ENCODE peak calls at places on chromosomes 3 and 15, in seven cellular contexts. One of them, this sample, is unnamed.
A peak's percentile ranks its signal among the peaks of the same experiment; 100 is the strongest.

GRCh38 chr3:10224794-10225660 is 23.2 kb upstream of the TATDN2 start:
- DNase-seq in globus pallidus: peak; percentile 86
- DNase-seq in stimulated activated CD8-positive, alpha-beta memory T cell treated with anti-CD3 and anti-CD28 coated beads, Interleukin-4, amount 100 ng/mL, for 4 hours: peak; percentile 28
- DNase-seq in fibroblast of mammary gland: peak; percentile 75
- DNase-seq in head of caudate nucleus: peak; percentile 83
- DNase-seq in activated CD8-positive, alpha-beta memory T cell treated with anti-CD3 and anti-CD28 coated beads for 1 hour: no peak
- DNase-seq in ACHN: peak; percentile 72
- DNase-seq in this sample: peak; percentile 66

GRCh38 chr3:123732447-123732846 is 147.6 kb upstream of the HACD2 start:
- DNase-seq in globus pallidus: no peak
- DNase-seq in stimulated activated CD8-positive, alpha-beta memory T cell treated with anti-CD3 and anti-CD28 coated beads, Interleukin-4, amount 100 ng/mL, for 4 hours: no peak
- DNase-seq in fibroblast of mammary gland: peak; percentile 90
- DNase-seq in head of caudate nucleus: no peak
- DNase-seq in activated CD8-positive, alpha-beta memory T cell treated with anti-CD3 and anti-CD28 coated beads for 1 hour: no peak
- DNase-seq in ACHN: peak; percentile 58
- DNase-seq in this sample: peak; percentile 97

GRCh38 chr3:128076783-128077624 is 24.8 kb downstream of the SEC61A1 start:
- DNase-seq in globus pallidus: no peak
- DNase-seq in stimulated activated CD8-positive, alpha-beta memory T cell treated with anti-CD3 and anti-CD28 coated beads, Interleukin-4, amount 100 ng/mL, for 4 hours: no peak
- DNase-seq in fibroblast of mammary gland: no peak
- DNase-seq in head of caudate nucleus: peak; percentile 69
- DNase-seq in activated CD8-positive, alpha-beta memory T cell treated with anti-CD3 and anti-CD28 coated beads for 1 hour: no peak
- DNase-seq in ACHN: no peak
- DNase-seq in this sample: no peak

GRCh38 chr3:29281265-29282228 is 676 bp downstream of the RBMS3 start:
- DNase-seq in globus pallidus: no peak
- DNase-seq in stimulated activated CD8-positive, alpha-beta memory T cell treated with anti-CD3 and anti-CD28 coated beads, Interleukin-4, amount 100 ng/mL, for 4 hours: no peak
- DNase-seq in fibroblast of mammary gland: peak; percentile 65
- DNase-seq in head of caudate nucleus: no peak
- DNase-seq in activated CD8-positive, alpha-beta memory T cell treated with anti-CD3 and anti-CD28 coated beads for 1 hour: no peak
- DNase-seq in ACHN: peak; percentile 56
- DNase-seq in this sample: peak; percentile 59

GRCh38 chr15:99324082-99324620 is 72.9 kb downstream of the LRRC28 start:
- DNase-seq in globus pallidus: no peak
- DNase-seq in stimulated activated CD8-positive, alpha-beta memory T cell treated with anti-CD3 and anti-CD28 coated beads, Interleukin-4, amount 100 ng/mL, for 4 hours: no peak
- DNase-seq in fibroblast of mammary gland: peak; percentile 89
- DNase-seq in head of caudate nucleus: no peak
- DNase-seq in activated CD8-positive, alpha-beta memory T cell treated with anti-CD3 and anti-CD28 coated beads for 1 hour: no peak
- DNase-seq in ACHN: peak; percentile 70
- DNase-seq in this sample: peak; percentile 83

GRCh38 chr3:185754920-185755319 is 69.9 kb downstream of the IGF2BP2 start:
- DNase-seq in globus pallidus: no peak
- DNase-seq in stimulated activated CD8-positive, alpha-beta memory T cell treated with anti-CD3 and anti-CD28 coated beads, Interleukin-4, amount 100 ng/mL, for 4 hours: no peak
- DNase-seq in fibroblast of mammary gland: no peak
- DNase-seq in head of caudate nucleus: no peak
- DNase-seq in activated CD8-positive, alpha-beta memory T cell treated with anti-CD3 and anti-CD28 coated beads for 1 hour: no peak
- DNase-seq in ACHN: no peak
- DNase-seq in this sample: no peak

GRCh38 chr3:143763568-143764162 is 84.6 kb downstream of the SLC9A9 start:
- DNase-seq in globus pallidus: no peak
- DNase-seq in stimulated activated CD8-positive, alpha-beta memory T cell treated with anti-CD3 and anti-CD28 coated beads, Interleukin-4, amount 100 ng/mL, for 4 hours: no peak
- DNase-seq in fibroblast of mammary gland: peak; percentile 63
- DNase-seq in head of caudate nucleus: no peak
- DNase-seq in activated CD8-positive, alpha-beta memory T cell treated with anti-CD3 and anti-CD28 coated beads for 1 hour: no peak
- DNase-seq in ACHN: peak; percentile 4
- DNase-seq in this sample: peak; percentile 13

GRCh38 chr3:170027691-170028102 is 10.1 kb upstream of the GPR160 start:
- DNase-seq in globus pallidus: no peak
- DNase-seq in stimulated activated CD8-positive, alpha-beta memory T cell treated with anti-CD3 and anti-CD28 coated beads, Interleukin-4, amount 100 ng/mL, for 4 hours: no peak
- DNase-seq in fibroblast of mammary gland: no peak
- DNase-seq in head of caudate nucleus: no peak
- DNase-seq in activated CD8-positive, alpha-beta memory T cell treated with anti-CD3 and anti-CD28 coated beads for 1 hour: no peak
- DNase-seq in ACHN: no peak
- DNase-seq in this sample: no peak

GRCh38 chr15:51289290-51289689 is 49.1 kb downstream of the CYP19A1 start:
- DNase-seq in globus pallidus: no peak
- DNase-seq in stimulated activated CD8-positive, alpha-beta memory T cell treated with anti-CD3 and anti-CD28 coated beads, Interleukin-4, amount 100 ng/mL, for 4 hours: no peak
- DNase-seq in fibroblast of mammary gland: no peak
- DNase-seq in head of caudate nucleus: no peak
- DNase-seq in activated CD8-positive, alpha-beta memory T cell treated with anti-CD3 and anti-CD28 coated beads for 1 hour: no peak
- DNase-seq in ACHN: no peak
- DNase-seq in this sample: no peak

GRCh38 chr3:39144095-39144747 is 9.2 kb downstream of the CSRNP1 start:
- DNase-seq in globus pallidus: no peak
- DNase-seq in stimulated activated CD8-positive, alpha-beta memory T cell treated with anti-CD3 and anti-CD28 coated beads, Interleukin-4, amount 100 ng/mL, for 4 hours: no peak
- DNase-seq in fibroblast of mammary gland: no peak
- DNase-seq in head of caudate nucleus: no peak
- DNase-seq in activated CD8-positive, alpha-beta memory T cell treated with anti-CD3 and anti-CD28 coated beads for 1 hour: no peak
- DNase-seq in ACHN: no peak
- DNase-seq in this sample: no peak

GRCh38 chr3:184599143-184599542 is 37.6 kb downstream of the EPHB3 start:
- DNase-seq in globus pallidus: no peak
- DNase-seq in stimulated activated CD8-positive, alpha-beta memory T cell treated with anti-CD3 and anti-CD28 coated beads, Interleukin-4, amount 100 ng/mL, for 4 hours: no peak
- DNase-seq in fibroblast of mammary gland: no peak
- DNase-seq in head of caudate nucleus: no peak
- DNase-seq in activated CD8-positive, alpha-beta memory T cell treated with anti-CD3 and anti-CD28 coated beads for 1 hour: no peak
- DNase-seq in ACHN: no peak
- DNase-seq in this sample: no peak

GRCh38 chr3:61736506-61736905 is 175.1 kb downstream of the PTPRG start:
- DNase-seq in globus pallidus: no peak
- DNase-seq in stimulated activated CD8-positive, alpha-beta memory T cell treated with anti-CD3 and anti-CD28 coated beads, Interleukin-4, amount 100 ng/mL, for 4 hours: no peak
- DNase-seq in fibroblast of mammary gland: peak; percentile 15
- DNase-seq in head of caudate nucleus: no peak
- DNase-seq in activated CD8-positive, alpha-beta memory T cell treated with anti-CD3 and anti-CD28 coated beads for 1 hour: no peak
- DNase-seq in ACHN: no peak
- DNase-seq in this sample: peak; percentile 7

GRCh38 chr3:146746190-146746589 is 141.0 kb upstream of the PLSCR5 start:
- DNase-seq in globus pallidus: no peak
- DNase-seq in stimulated activated CD8-positive, alpha-beta memory T cell treated with anti-CD3 and anti-CD28 coated beads, Interleukin-4, amount 100 ng/mL, for 4 hours: no peak
- DNase-seq in fibroblast of mammary gland: peak; percentile 55
- DNase-seq in head of caudate nucleus: no peak
- DNase-seq in activated CD8-positive, alpha-beta memory T cell treated with anti-CD3 and anti-CD28 coated beads for 1 hour: no peak
- DNase-seq in ACHN: no peak
- DNase-seq in this sample: peak; percentile 23

GRCh38 chr15:31523027-31523654 is 196.5 kb downstream of the KLF13 start:
- DNase-seq in globus pallidus: no peak
- DNase-seq in stimulated activated CD8-positive, alpha-beta memory T cell treated with anti-CD3 and anti-CD28 coated beads, Interleukin-4, amount 100 ng/mL, for 4 hours: no peak
- DNase-seq in fibroblast of mammary gland: no peak
- DNase-seq in head of caudate nucleus: no peak
- DNase-seq in activated CD8-positive, alpha-beta memory T cell treated with anti-CD3 and anti-CD28 coated beads for 1 hour: no peak
- DNase-seq in ACHN: no peak
- DNase-seq in this sample: no peak

GRCh38 chr15:38460543-38460942 is 6.6 kb downstream of the FAM98B start:
- DNase-seq in globus pallidus: no peak
- DNase-seq in stimulated activated CD8-positive, alpha-beta memory T cell treated with anti-CD3 and anti-CD28 coated beads, Interleukin-4, amount 100 ng/mL, for 4 hours: no peak
- DNase-seq in fibroblast of mammary gland: no peak
- DNase-seq in head of caudate nucleus: no peak
- DNase-seq in activated CD8-positive, alpha-beta memory T cell treated with anti-CD3 and anti-CD28 coated beads for 1 hour: no peak
- DNase-seq in ACHN: no peak
- DNase-seq in this sample: no peak

GRCh38 chr3:129348734-129349133 is 70.1 kb downstream of the HMCES start:
- DNase-seq in globus pallidus: no peak
- DNase-seq in stimulated activated CD8-positive, alpha-beta memory T cell treated with anti-CD3 and anti-CD28 coated beads, Interleukin-4, amount 100 ng/mL, for 4 hours: no peak
- DNase-seq in fibroblast of mammary gland: no peak
- DNase-seq in head of caudate nucleus: no peak
- DNase-seq in activated CD8-positive, alpha-beta memory T cell treated with anti-CD3 and anti-CD28 coated beads for 1 hour: no peak
- DNase-seq in ACHN: no peak
- DNase-seq in this sample: no peak

GRCh38 chr3:179652467-179653105 is at the start of gene USP13:
- DNase-seq in globus pallidus: peak; percentile 88
- DNase-seq in stimulated activated CD8-positive, alpha-beta memory T cell treated with anti-CD3 and anti-CD28 coated beads, Interleukin-4, amount 100 ng/mL, for 4 hours: peak; percentile 26
- DNase-seq in fibroblast of mammary gland: peak; percentile 87
- DNase-seq in head of caudate nucleus: peak; percentile 85
- DNase-seq in activated CD8-positive, alpha-beta memory T cell treated with anti-CD3 and anti-CD28 coated beads for 1 hour: peak; percentile 17
- DNase-seq in ACHN: peak; percentile 77
- DNase-seq in this sample: peak; percentile 83

GRCh38 chr3:169137943-169138342 is 525.6 kb downstream of the MECOM start:
- DNase-seq in globus pallidus: no peak
- DNase-seq in stimulated activated CD8-positive, alpha-beta memory T cell treated with anti-CD3 and anti-CD28 coated beads, Interleukin-4, amount 100 ng/mL, for 4 hours: no peak
- DNase-seq in fibroblast of mammary gland: no peak
- DNase-seq in head of caudate nucleus: no peak
- DNase-seq in activated CD8-positive, alpha-beta memory T cell treated with anti-CD3 and anti-CD28 coated beads for 1 hour: no peak
- DNase-seq in ACHN: no peak
- DNase-seq in this sample: no peak

GRCh38 chr15:92429378-92430066 is 35.8 kb downstream of the ST8SIA2 start:
- DNase-seq in globus pallidus: no peak
- DNase-seq in stimulated activated CD8-positive, alpha-beta memory T cell treated with anti-CD3 and anti-CD28 coated beads, Interleukin-4, amount 100 ng/mL, for 4 hours: no peak
- DNase-seq in fibroblast of mammary gland: peak; percentile 85
- DNase-seq in head of caudate nucleus: no peak
- DNase-seq in activated CD8-positive, alpha-beta memory T cell treated with anti-CD3 and anti-CD28 coated beads for 1 hour: no peak
- DNase-seq in ACHN: peak; percentile 55
- DNase-seq in this sample: peak; percentile 61

GRCh38 chr3:16061491-16061890 is 113.0 kb upstream of the GALNT15 start:
- DNase-seq in globus pallidus: no peak
- DNase-seq in stimulated activated CD8-positive, alpha-beta memory T cell treated with anti-CD3 and anti-CD28 coated beads, Interleukin-4, amount 100 ng/mL, for 4 hours: no peak
- DNase-seq in fibroblast of mammary gland: peak; percentile 78
- DNase-seq in head of caudate nucleus: no peak
- DNase-seq in activated CD8-positive, alpha-beta memory T cell treated with anti-CD3 and anti-CD28 coated beads for 1 hour: no peak
- DNase-seq in ACHN: no peak
- DNase-seq in this sample: peak; percentile 30

GRCh38 chr3:9932843-9933560 is 632 bp upstream of the CRELD1 start:
- DNase-seq in globus pallidus: peak; percentile 60
- DNase-seq in stimulated activated CD8-positive, alpha-beta memory T cell treated with anti-CD3 and anti-CD28 coated beads, Interleukin-4, amount 100 ng/mL, for 4 hours: peak; percentile 87
- DNase-seq in fibroblast of mammary gland: peak; percentile 75
- DNase-seq in head of caudate nucleus: peak; percentile 77
- DNase-seq in activated CD8-positive, alpha-beta memory T cell treated with anti-CD3 and anti-CD28 coated beads for 1 hour: peak; percentile 59
- DNase-seq in ACHN: peak; percentile 82
- DNase-seq in this sample: peak; percentile 72

GRCh38 chr3:111924283-111924682 is 54.5 kb upstream of the ABHD10 start:
- DNase-seq in globus pallidus: no peak
- DNase-seq in stimulated activated CD8-positive, alpha-beta memory T cell treated with anti-CD3 and anti-CD28 coated beads, Interleukin-4, amount 100 ng/mL, for 4 hours: no peak
- DNase-seq in fibroblast of mammary gland: no peak
- DNase-seq in head of caudate nucleus: no peak
- DNase-seq in activated CD8-positive, alpha-beta memory T cell treated with anti-CD3 and anti-CD28 coated beads for 1 hour: no peak
- DNase-seq in ACHN: no peak
- DNase-seq in this sample: no peak

GRCh38 chr3:10555263-10555662 is 49.9 kb upstream of the ATP2B2 start:
- DNase-seq in globus pallidus: no peak
- DNase-seq in stimulated activated CD8-positive, alpha-beta memory T cell treated with anti-CD3 and anti-CD28 coated beads, Interleukin-4, amount 100 ng/mL, for 4 hours: no peak
- DNase-seq in fibroblast of mammary gland: no peak
- DNase-seq in head of caudate nucleus: no peak
- DNase-seq in activated CD8-positive, alpha-beta memory T cell treated with anti-CD3 and anti-CD28 coated beads for 1 hour: no peak
- DNase-seq in ACHN: no peak
- DNase-seq in this sample: no peak

GRCh38 chr3:13853978-13854296 is 25.9 kb downstream of the WNT7A start:
- DNase-seq in globus pallidus: no peak
- DNase-seq in stimulated activated CD8-positive, alpha-beta memory T cell treated with anti-CD3 and anti-CD28 coated beads, Interleukin-4, amount 100 ng/mL, for 4 hours: no peak
- DNase-seq in fibroblast of mammary gland: no peak
- DNase-seq in head of caudate nucleus: no peak
- DNase-seq in activated CD8-positive, alpha-beta memory T cell treated with anti-CD3 and anti-CD28 coated beads for 1 hour: no peak
- DNase-seq in ACHN: no peak
- DNase-seq in this sample: no peak

GRCh38 chr3:13480340-13481318 is 523 bp downstream of the HDAC11 start:
- DNase-seq in globus pallidus: peak; percentile 70
- DNase-seq in stimulated activated CD8-positive, alpha-beta memory T cell treated with anti-CD3 and anti-CD28 coated beads, Interleukin-4, amount 100 ng/mL, for 4 hours: peak; percentile 7
- DNase-seq in fibroblast of mammary gland: peak; percentile 28
- DNase-seq in head of caudate nucleus: peak; percentile 65
- DNase-seq in activated CD8-positive, alpha-beta memory T cell treated with anti-CD3 and anti-CD28 coated beads for 1 hour: no peak
- DNase-seq in ACHN: no peak
- DNase-seq in this sample: peak; percentile 10

GRCh38 chr3:184472723-184473419 is 88.7 kb upstream of the EPHB3 start:
- DNase-seq in globus pallidus: no peak
- DNase-seq in stimulated activated CD8-positive, alpha-beta memory T cell treated with anti-CD3 and anti-CD28 coated beads, Interleukin-4, amount 100 ng/mL, for 4 hours: no peak
- DNase-seq in fibroblast of mammary gland: no peak
- DNase-seq in head of caudate nucleus: no peak
- DNase-seq in activated CD8-positive, alpha-beta memory T cell treated with anti-CD3 and anti-CD28 coated beads for 1 hour: no peak
- DNase-seq in ACHN: no peak
- DNase-seq in this sample: no peak

GRCh38 chr3:21705769-21706168 is 45.2 kb downstream of the ZNF385D start:
- DNase-seq in globus pallidus: no peak
- DNase-seq in stimulated activated CD8-positive, alpha-beta memory T cell treated with anti-CD3 and anti-CD28 coated beads, Interleukin-4, amount 100 ng/mL, for 4 hours: no peak
- DNase-seq in fibroblast of mammary gland: peak; percentile 98
- DNase-seq in head of caudate nucleus: no peak
- DNase-seq in activated CD8-positive, alpha-beta memory T cell treated with anti-CD3 and anti-CD28 coated beads for 1 hour: no peak
- DNase-seq in ACHN: peak; percentile 58
- DNase-seq in this sample: peak; percentile 69

GRCh38 chr15:84795186-84795585 is 22.0 kb upstream of the ALPK3 start:
- DNase-seq in globus pallidus: no peak
- DNase-seq in stimulated activated CD8-positive, alpha-beta memory T cell treated with anti-CD3 and anti-CD28 coated beads, Interleukin-4, amount 100 ng/mL, for 4 hours: no peak
- DNase-seq in fibroblast of mammary gland: no peak
- DNase-seq in head of caudate nucleus: no peak
- DNase-seq in activated CD8-positive, alpha-beta memory T cell treated with anti-CD3 and anti-CD28 coated beads for 1 hour: no peak
- DNase-seq in ACHN: no peak
- DNase-seq in this sample: peak; percentile 39

GRCh38 chr15:100733786-100734185 is 131.4 kb downstream of the ASB7 start:
- DNase-seq in globus pallidus: no peak
- DNase-seq in stimulated activated CD8-positive, alpha-beta memory T cell treated with anti-CD3 and anti-CD28 coated beads, Interleukin-4, amount 100 ng/mL, for 4 hours: no peak
- DNase-seq in fibroblast of mammary gland: peak; percentile 60
- DNase-seq in head of caudate nucleus: no peak
- DNase-seq in activated CD8-positive, alpha-beta memory T cell treated with anti-CD3 and anti-CD28 coated beads for 1 hour: no peak
- DNase-seq in ACHN: no peak
- DNase-seq in this sample: peak; percentile 77

GRCh38 chr15:30953731-30954378 is 37.6 kb downstream of the MTMR10 start:
- DNase-seq in globus pallidus: no peak
- DNase-seq in stimulated activated CD8-positive, alpha-beta memory T cell treated with anti-CD3 and anti-CD28 coated beads, Interleukin-4, amount 100 ng/mL, for 4 hours: no peak
- DNase-seq in fibroblast of mammary gland: peak; percentile 98
- DNase-seq in head of caudate nucleus: no peak
- DNase-seq in activated CD8-positive, alpha-beta memory T cell treated with anti-CD3 and anti-CD28 coated beads for 1 hour: no peak
- DNase-seq in ACHN: peak; percentile 62
- DNase-seq in this sample: peak; percentile 96

GRCh38 chr3:157650191-157650590 is 147.0 kb upstream of the VEPH1 start:
- DNase-seq in globus pallidus: no peak
- DNase-seq in stimulated activated CD8-positive, alpha-beta memory T cell treated with anti-CD3 and anti-CD28 coated beads, Interleukin-4, amount 100 ng/mL, for 4 hours: no peak
- DNase-seq in fibroblast of mammary gland: no peak
- DNase-seq in head of caudate nucleus: no peak
- DNase-seq in activated CD8-positive, alpha-beta memory T cell treated with anti-CD3 and anti-CD28 coated beads for 1 hour: no peak
- DNase-seq in ACHN: no peak
- DNase-seq in this sample: no peak